ENCODE peak calls at places on chromosomes 16 and 17, in six cellular contexts. X is Caki2; Y is ovary; I is A172; T is NCI-H1092 treated with DMSO at 0.1 percent for 48 hours; O is naive thymus-derived CD8-positive, alpha-beta T cell. W is an unnamed sample.

GRCh38 chr17:29093090-29093871 is 50.3 kb downstream of the PIPOX start:
- DNase-seq in X (no peak), O (no peak), Y (no peak), I (no peak), T (no peak), W (no peak)

GRCh38 chr17:82925336-82925735 is 85.5 kb upstream of the ZNF750 start:
- DNase-seq in I (no peak), O (no peak), X (no peak), T (no peak), Y (no peak), W (no peak)

GRCh38 chr17:74531231-74531761 is at the start of gene CD300LB:
- DNase-seq in I (no peak), O (no peak), X (no peak), T (no peak), Y (no peak), W (no peak)

GRCh38 chr17:9902116-9902515 is 3.0 kb downstream of the RCVRN start:
- DNase-seq in Y (no peak), T (no peak), I (no peak), X (no peak), O (no peak), W (no peak)

GRCh38 chr17:13600475-13601316 is 1.0 kb downstream of the HS3ST3A1 start:
- DNase-seq in X (peak), I (no peak), Y (peak), T (no peak), O (no peak), W (no peak)

GRCh38 chr17:44988256-44988942 is 20.3 kb upstream of the C1QL1 start:
- DNase-seq in I (no peak), Y (no peak), X (no peak), O (no peak), T (no peak), W (no peak)

GRCh38 chr16:75206749-75207451 is at the start of gene CTRB2:
- DNase-seq in Y (no peak), I (no peak), O (no peak), T (no peak), X (no peak), W (no peak)

GRCh38 chr17:8079291-8080207 is 8.0 kb downstream of the ALOX12B start:
- DNase-seq in O (peak), T (peak), Y (peak), X (peak), I (peak), W (peak)

GRCh38 chr17:75091855-75092327 is 4.1 kb downstream of the SLC16A5 start:
- DNase-seq in Y (no peak), O (no peak), T (no peak), X (no peak), I (no peak), W (no peak)

GRCh38 chr17:82932146-82933005 is 92.6 kb upstream of the ZNF750 start:
- DNase-seq in X (no peak), Y (peak), I (peak), O (no peak), T (no peak), W (no peak)

GRCh38 chr17:72077326-72077960 is 43.4 kb upstream of the SOX9 start:
- DNase-seq in I (peak), X (no peak), Y (no peak), T (no peak), O (no peak), W (no peak)

GRCh38 chr16:30005341-30006094 is 5.3 kb downstream of the DOC2A start:
- DNase-seq in X (peak), Y (no peak), T (peak), O (peak), I (peak), W (no peak)

GRCh38 chr16:22366371-22366770 is 8.0 kb downstream of the CDR2 start:
- DNase-seq in X (no peak), I (no peak), T (no peak), O (no peak), Y (no peak), W (no peak)

GRCh38 chr17:83145831-83146230 is 66.4 kb downstream of the METRNL start:
- DNase-seq in I (no peak), T (no peak), Y (no peak), O (no peak), X (no peak), W (no peak)

GRCh38 chr17:60354223-60354622 is 37.7 kb downstream of the USP32 start:
- DNase-seq in T (no peak), I (peak), X (no peak), O (no peak), Y (no peak), W (no peak)

GRCh38 chr16:2933701-2934100 is 22.0 kb downstream of the FLYWCH1 start:
- DNase-seq in O (no peak), T (no peak), X (no peak), Y (no peak), I (no peak), W (no peak)

GRCh38 chr17:44159519-44160210 is 10.8 kb upstream of the ASB16 start:
- DNase-seq in X (peak), O (no peak), I (peak), Y (no peak), T (no peak), W (no peak)

GRCh38 chr17:37608369-37609169 is 649 bp downstream of the SYNRG start:
- DNase-seq in X (peak), T (peak), O (no peak), Y (no peak), I (peak), W (no peak)

GRCh38 chr16:69253796-69254426 is 57.2 kb upstream of the VPS4A start:
- DNase-seq in O (no peak), T (no peak), I (no peak), Y (no peak), X (no peak), W (no peak)

GRCh38 chr17:50198026-50198669 is 3.3 kb downstream of the COL1A1 start:
- DNase-seq in O (peak), T (peak), X (peak), I (peak), Y (no peak), W (no peak)

W was measured in NCI-H1048.